ENCODE peak calls at places on chromosome 10, in five cellular contexts. O is AG09319, M is GM13976, K is left ventricle myocardium inferior, A is heart left ventricle. S is an unnamed sample.

GRCh38 chr10:60461688-60462087 is 72.0 kb upstream of the ANK3 start:
- DNase-seq in K (no peak), M (no peak), A (no peak), O (no peak), S (no peak)

GRCh38 chr10:11729790-11730315 is 12.3 kb upstream of the ECHDC3 start:
- DNase-seq in K (no peak), A (no peak), O (no peak), M (no peak), S (no peak)

GRCh38 chr10:91054325-91054724 is 133.4 kb upstream of the ANKRD1 start:
- DNase-seq in O (no peak), M (no peak), A (no peak), K (no peak), S (no peak)

GRCh38 chr10:112230325-112230988 is 46.9 kb upstream of the GPAM start:
- DNase-seq in K (no peak), M (no peak), O (no peak), A (no peak), S (no peak)

GRCh38 chr10:62653254-62653653 is 151.3 kb upstream of the ADO start:
- DNase-seq in M (peak; percentile 62), K (no peak), O (no peak), A (no peak), S (no peak)

GRCh38 chr10:112435013-112435619 is 11.6 kb downstream of the ZDHHC6 start:
- DNase-seq in K (no peak), O (peak; percentile 5), A (no peak), M (no peak), S (no peak)

GRCh38 chr10:48506147-48506917 is 98.5 kb downstream of the ARHGAP22 start:
- DNase-seq in A (no peak), M (peak; percentile 59), O (no peak), K (no peak), S (peak; percentile 45)

GRCh38 chr10:49512121-49512809 is 26.7 kb downstream of the ERCC6 start:
- DNase-seq in M (no peak), A (no peak), O (no peak), K (no peak), S (peak; percentile 28)

GRCh38 chr10:32114500-32114899 is 58.3 kb upstream of the KIF5B start:
- DNase-seq in O (no peak), A (no peak), K (no peak), M (no peak), S (no peak)

GRCh38 chr10:25561761-25562160 is 372.3 kb upstream of the MYO3A start:
- DNase-seq in K (no peak), A (no peak), O (no peak), M (no peak), S (no peak)

GRCh38 chr10:12849351-12850181 is 151.9 kb downstream of the CCDC3 start:
- DNase-seq in A (no peak), O (no peak), K (no peak), M (no peak), S (peak; percentile 30)

GRCh38 chr10:2137549-2138174 is 400.3 kb upstream of the ADARB2 start:
- DNase-seq in M (peak; percentile 16), K (no peak), O (no peak), A (no peak), S (peak; percentile 17)

GRCh38 chr10:48518926-48519730 is 85.7 kb downstream of the ARHGAP22 start:
- DNase-seq in M (no peak), A (no peak), K (no peak), O (no peak), S (peak; percentile 13)

GRCh38 chr10:63268139-63268797 is 135.1 kb downstream of the NRBF2 start:
- DNase-seq in M (no peak), K (no peak), A (no peak), O (no peak), S (no peak)

GRCh38 chr10:30985552-30985951 is 46.1 kb downstream of the ZNF438 start:
- DNase-seq in M (no peak), K (no peak), O (no peak), A (no peak), S (no peak)

GRCh38 chr10:11867497-11867896 is 44.3 kb downstream of the PROSER2 start:
- DNase-seq in O (no peak), M (no peak), A (no peak), K (no peak), S (no peak)

GRCh38 chr10:30687698-30688213 is 58.2 kb upstream of the LYZL2 start:
- DNase-seq in A (peak; percentile 54), M (peak; percentile 71), O (peak; percentile 44), K (peak; percentile 64), S (peak; percentile 87)

GRCh38 chr10:60032723-60033122 is 126.4 kb upstream of the CCDC6 start:
- DNase-seq in K (no peak), M (peak; percentile 63), A (peak; percentile 19), O (peak; percentile 5), S (peak; percentile 77)

GRCh38 chr10:89122431-89123066 is 84.6 kb downstream of the CH25H start:
- DNase-seq in M (no peak), A (no peak), O (no peak), K (no peak), S (no peak)

GRCh38 chr10:137031-137430 is 1.8 kb downstream of the ZMYND11 start:
- DNase-seq in M (peak; percentile 34), O (no peak), A (no peak), K (no peak), S (peak; percentile 78)

GRCh38 chr10:132410056-132410778 is 13.2 kb downstream of the PWWP2B start:
- DNase-seq in O (no peak), A (no peak), K (no peak), M (no peak), S (no peak)

GRCh38 chr10:103833731-103834365 is 21.5 kb downstream of the SH3PXD2A start:
- DNase-seq in K (peak; percentile 67), O (no peak), M (no peak), A (peak; percentile 89), S (no peak)

GRCh38 chr10:95485030-95485429 is 76.1 kb downstream of the SORBS1 start:
- DNase-seq in K (no peak), O (no peak), M (no peak), A (no peak), S (no peak)

GRCh38 chr10:33276282-33276923 is 58.1 kb downstream of the NRP1 start:
- DNase-seq in A (no peak), O (no peak), M (no peak), K (no peak), S (no peak)

GRCh38 chr10:21518629-21519321 is 6.7 kb downstream of the SKIDA1 start:
- DNase-seq in O (no peak), M (no peak), K (no peak), A (no peak), S (no peak)

GRCh38 chr10:112374724-112375541 is 1.0 kb downstream of the ACSL5 start:
- DNase-seq in M (peak; percentile 53), K (no peak), O (no peak), A (no peak), S (peak; percentile 49)

GRCh38 chr10:99548041-99548530 is 15.3 kb downstream of the NKX2-3 start:
- DNase-seq in O (no peak), M (peak; percentile 43), A (no peak), K (no peak), S (peak; percentile 41)

GRCh38 chr10:49076741-49077521 is 38.4 kb downstream of the VSTM4 start:
- DNase-seq in O (no peak), K (no peak), A (no peak), M (peak; percentile 55), S (peak; percentile 49)

GRCh38 chr10:43491855-43492254 is 54.9 kb downstream of the ZNF487 start:
- DNase-seq in O (no peak), K (no peak), A (no peak), M (no peak), S (no peak)

GRCh38 chr10:83078160-83078559 is 1061.1 kb upstream of the GHITM start:
- DNase-seq in M (no peak), A (no peak), O (no peak), K (no peak), S (no peak)

GRCh38 chr10:70602665-70603438 is at the start of gene PRF1:
- DNase-seq in A (no peak), O (no peak), M (no peak), K (no peak), S (peak; percentile 98)

GRCh38 chr10:55668326-55668922 is 692.6 kb downstream of the ZWINT start:
- DNase-seq in M (no peak), A (no peak), O (no peak), K (no peak), S (no peak)

GRCh38 chr10:99799613-99800012 is 17.2 kb downstream of the ABCC2 start:
- DNase-seq in K (no peak), O (no peak), A (no peak), M (no peak), S (no peak)

GRCh38 chr10:7075851-7076250 is 335.0 kb downstream of the SFMBT2 start:
- DNase-seq in K (no peak), M (no peak), O (no peak), A (no peak), S (no peak)

GRCh38 chr10:7069706-7070105 is 341.1 kb downstream of the SFMBT2 start:
- DNase-seq in M (no peak), O (no peak), A (no peak), K (no peak), S (no peak)

GRCh38 chr10:7071421-7071820 is 339.4 kb downstream of the SFMBT2 start:
- DNase-seq in K (no peak), O (no peak), M (no peak), A (no peak), S (peak; percentile 24)

GRCh38 chr10:7075110-7075509 is 335.7 kb downstream of the SFMBT2 start:
- DNase-seq in O (no peak), K (no peak), A (no peak), M (no peak), S (no peak)

DNA sequence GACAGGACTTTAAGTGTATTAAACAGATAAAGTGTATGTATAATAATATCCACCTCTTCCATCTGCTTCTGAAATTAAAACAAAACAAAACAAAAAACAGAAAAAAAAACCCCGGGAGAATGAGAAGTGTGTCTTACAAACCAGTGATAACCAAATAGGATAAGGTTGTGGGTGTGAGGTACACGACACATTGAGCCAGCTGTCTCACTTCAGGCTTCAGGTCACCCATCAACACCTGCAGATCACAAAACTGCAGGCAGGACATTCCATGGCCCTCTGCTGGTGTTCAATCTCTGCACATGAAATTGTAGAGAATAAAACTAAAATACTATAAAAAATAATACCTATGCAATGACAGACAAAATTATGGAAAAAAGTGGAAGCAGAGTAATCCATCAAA is 339.9 kb downstream of the SFMBT2 start:
- DNase-seq in K (no peak), M (no peak), A (no peak), O (no peak), S (peak; percentile 8)
- TF ChIP-seq CTCF in K (no peak), M (no peak), A (no peak), O (no peak), S (no peak)

GRCh38 chr10:26799342-26799741 is 61.4 kb downstream of the ABI1 start:
- DNase-seq in K (no peak), O (no peak), A (no peak), M (peak; percentile 33), S (peak; percentile 48)
- TF ChIP-seq CTCF in K (no peak), O (no peak), A (no peak), M (no peak), S (no peak)

GRCh38 chr10:23976285-23976684 is 232.7 kb upstream of the KIAA1217 start:
- DNase-seq in O (no peak), K (no peak), A (no peak), M (no peak), S (no peak)

GRCh38 chr10:23980054-23980453 is 228.9 kb upstream of the KIAA1217 start:
- DNase-seq in K (no peak), M (no peak), A (no peak), O (no peak), S (no peak)

GRCh38 chr10:23981520-23982309 is 227.2 kb upstream of the KIAA1217 start:
- DNase-seq in O (no peak), M (no peak), A (no peak), K (no peak), S (no peak)
- TF ChIP-seq CTCF in O (no peak), M (no peak), A (no peak), K (no peak), S (no peak)

GRCh38 chr10:19195698-19196097 is 147.1 kb downstream of the MALRD1 start:
- DNase-seq in A (no peak), M (no peak), K (no peak), O (no peak), S (no peak)
- TF ChIP-seq CTCF in A (no peak), M (no peak), K (no peak), O (no peak), S (no peak)